ENCODE peak calls at places on chromosomes 2 and 18, in nine cellular contexts. K, V, X, S, I, H, Q, N and F are unnamed samples.

GRCh38 chr18:12839057-12839525 is 44.9 kb downstream of the PTPN2 start:
- DNase-seq in H (no peak), X (no peak), S (no peak), N (no peak), I (no peak), V (no peak), Q (no peak), K (peak), F (no peak)

GRCh38 chr2:112579280-112579679 is 5.1 kb upstream of the CHCHD5 start:
- DNase-seq in Q (no peak), X (no peak), N (peak), V (no peak), S (no peak), I (peak), H (no peak), K (peak), F (peak)

GRCh38 chr2:215567504-215567903 is 131.6 kb upstream of the FN1 start:
- DNase-seq in V (no peak), I (no peak), S (no peak), Q (no peak), H (no peak), N (no peak), K (no peak), X (no peak), F (no peak)

GRCh38 chr2:60168247-60168646 is 385.2 kb downstream of the BCL11A start:
- DNase-seq in K (no peak), V (no peak), N (no peak), I (no peak), H (no peak), Q (no peak), X (no peak), S (no peak), F (no peak)

GRCh38 chr18:59022167-59022945 is 117.3 kb upstream of the SEC11C start:
- DNase-seq in N (no peak), S (no peak), V (no peak), Q (no peak), X (no peak), K (no peak), H (peak), I (no peak), F (peak)

GRCh38 chr18:49662506-49662905 is 100.6 kb downstream of the LIPG start:
- DNase-seq in V (no peak), S (no peak), X (no peak), H (no peak), K (no peak), I (no peak), N (no peak), Q (no peak), F (no peak)

GRCh38 chr2:220293966-220294365 is 666.5 kb downstream of the SLC4A3 start:
- DNase-seq in V (no peak), S (no peak), N (no peak), I (no peak), H (no peak), X (no peak), Q (no peak), K (peak), F (no peak)

GRCh38 chr2:132692816-132693215 is 22.8 kb upstream of the LYPD1 start:
- DNase-seq in V (no peak), I (no peak), K (no peak), X (no peak), S (no peak), Q (no peak), N (no peak), H (no peak), F (no peak)

GRCh38 chr2:12169060-12169406 is 422.6 kb downstream of the LPIN1 start:
- DNase-seq in V (no peak), Q (peak), N (no peak), S (no peak), K (peak), X (no peak), H (no peak), I (peak), F (no peak)

GRCh38 chr2:6896930-6897759 is 19.6 kb downstream of the RSAD2 start:
- DNase-seq in X (peak), N (no peak), V (no peak), H (no peak), K (peak), Q (peak), I (peak), S (no peak), F (no peak)

GRCh38 chr2:12083713-12084420 is 337.4 kb downstream of the LPIN1 start:
- DNase-seq in N (no peak), S (no peak), I (peak), H (no peak), X (no peak), K (no peak), V (no peak), Q (no peak), F (no peak)

GRCh38 chr2:172380436-172381274 is 46.7 kb upstream of the ITGA6 start:
- DNase-seq in K (no peak), X (no peak), V (no peak), Q (no peak), N (no peak), I (no peak), H (no peak), S (no peak), F (no peak)

GRCh38 chr18:9102391-9103216 is at the start of gene NDUFV2:
- DNase-seq in I (peak), Q (peak), X (peak), V (peak), S (peak), H (peak), K (peak), N (peak), F (peak)

GRCh38 chr2:27225526-27225925 is 8.4 kb downstream of the CAD start:
- DNase-seq in X (no peak), K (no peak), I (no peak), V (no peak), H (no peak), Q (no peak), N (no peak), S (no peak), F (no peak)

GRCh38 chr18:76958692-76959341 is 136.5 kb downstream of the ZNF236 start:
- DNase-seq in N (no peak), Q (peak), S (no peak), K (no peak), H (no peak), X (no peak), V (peak), I (peak), F (no peak)

GRCh38 chr2:174603280-174603679 is 5.7 kb upstream of the WIPF1 start:
- DNase-seq in K (peak), N (no peak), I (peak), Q (peak), H (peak), X (no peak), S (no peak), V (peak), F (no peak)

GRCh38 chr18:12317664-12318333 is 9.8 kb downstream of the TUBB6 start:
- DNase-seq in N (no peak), Q (no peak), K (no peak), I (peak), H (no peak), V (no peak), S (no peak), X (no peak), F (no peak)

GRCh38 chr18:70553961-70554325 is 265.1 kb downstream of the SOCS6 start:
- DNase-seq in K (no peak), I (no peak), H (no peak), X (no peak), V (no peak), Q (no peak), N (no peak), S (no peak), F (no peak)

GRCh38 chr2:43460611-43461396 is 135.0 kb downstream of the THADA start:
- DNase-seq in Q (no peak), S (no peak), I (peak), V (no peak), X (no peak), N (no peak), H (no peak), K (no peak), F (no peak)

GRCh38 chr2:50951416-50951815 is 80.5 kb downstream of the NRXN1 start:
- DNase-seq in I (peak), H (no peak), V (no peak), S (no peak), N (no peak), K (peak), Q (no peak), X (no peak), F (no peak)

GRCh38 chr2:129801575-129801974 is 177.9 kb upstream of the RAB6C start:
- DNase-seq in Q (no peak), S (no peak), V (no peak), X (no peak), H (no peak), I (peak), K (peak), N (no peak), F (no peak)

GRCh38 chr2:230944123-230944653 is 19.1 kb upstream of the GPR55 start:
- DNase-seq in Q (no peak), N (no peak), K (no peak), I (no peak), H (no peak), V (no peak), X (no peak), S (no peak), F (no peak)

GRCh38 chr2:151423760-151424159 is 14.1 kb downstream of the RIF1 start:
- DNase-seq in I (peak), X (no peak), Q (no peak), H (no peak), S (no peak), N (no peak), K (no peak), V (no peak), F (no peak)

GRCh38 chr2:113183264-113183663 is 9.5 kb downstream of the PSD4 start:
- DNase-seq in N (no peak), V (no peak), X (no peak), S (no peak), K (no peak), I (no peak), H (peak), Q (no peak), F (no peak)

GRCh38 chr2:190648289-190649034 is 421 bp upstream of the NAB1 start:
- DNase-seq in X (peak), K (peak), I (peak), Q (peak), S (peak), H (peak), V (peak), N (peak), F (no peak)

GRCh38 chr2:8171608-8172007 is 510.2 kb upstream of the ID2 start:
- DNase-seq in H (no peak), N (no peak), S (no peak), K (no peak), Q (peak), I (peak), V (no peak), X (no peak), F (no peak)

GRCh38 chr2:64143154-64144056 is 815 bp downstream of the PELI1 start:
- DNase-seq in I (peak), K (peak), Q (peak), X (peak), N (no peak), S (peak), V (peak), H (no peak), F (no peak)

GRCh38 chr2:236691799-236692167 is 122.2 kb downstream of the ACKR3 start:
- DNase-seq in V (no peak), K (peak), I (no peak), Q (no peak), S (no peak), H (peak), N (no peak), X (no peak), F (no peak)

GRCh38 chr2:216717907-216718615 is 22.7 kb upstream of the IGFBP5 start:
- DNase-seq in S (no peak), K (no peak), V (no peak), N (no peak), Q (no peak), H (no peak), I (no peak), X (no peak), F (no peak)

GRCh38 chr18:58682429-58683069 is 11.3 kb downstream of the MALT1 start:
- DNase-seq in I (peak), K (peak), H (no peak), Q (peak), S (no peak), V (peak), N (peak), X (no peak), F (peak)

GRCh38 chr2:137928547-137929503 is 35.4 kb upstream of the HNMT start:
- DNase-seq in H (no peak), Q (no peak), S (no peak), K (peak), I (peak), V (no peak), N (no peak), X (no peak), F (no peak)

GRCh38 chr2:71607490-71607889 is 154.1 kb downstream of the DYSF start:
- DNase-seq in X (no peak), K (no peak), Q (peak), H (peak), V (peak), I (no peak), N (no peak), S (peak), F (no peak)

GRCh38 chr18:8706545-8706980 is 1.2 kb downstream of the MTCL1 start:
- DNase-seq in N (no peak), I (no peak), S (no peak), X (peak), H (no peak), V (peak), K (no peak), Q (no peak), F (no peak)

GRCh38 chr2:224638338-224638823 is 53.2 kb upstream of the CUL3 start:
- DNase-seq in I (no peak), N (no peak), K (no peak), S (no peak), V (no peak), H (no peak), X (no peak), Q (no peak), F (no peak)

GRCh38 chr2:127661072-127661618 is 14.2 kb downstream of the LIMS2 start:
- DNase-seq in S (peak), K (no peak), I (peak), V (no peak), H (peak), N (no peak), Q (peak), X (no peak), F (no peak)

GRCh38 chr2:46095821-46096220 is 201.4 kb upstream of the EPAS1 start:
- DNase-seq in H (no peak), S (no peak), I (peak), Q (no peak), V (no peak), X (no peak), N (no peak), K (no peak), F (no peak)

GRCh38 chr2:151302879-151303278 is 13.4 kb upstream of the NMI start:
- DNase-seq in I (peak), H (no peak), V (no peak), N (peak), X (peak), K (peak), Q (peak), S (no peak), F (peak)

GRCh38 chr2:61356261-61356957 is 114.5 kb downstream of the USP34 start:
- DNase-seq in V (no peak), X (no peak), Q (peak), S (peak), N (no peak), H (no peak), I (no peak), K (peak), F (no peak)

GRCh38 chr2:85588218-85589044 is 4.2 kb downstream of the VAMP5 start:
- DNase-seq in I (no peak), N (no peak), Q (no peak), V (no peak), K (no peak), S (no peak), H (no peak), X (peak), F (no peak)
- H3K4me3 ChIP-seq in I (no peak), N (no peak), Q (no peak), V (no peak), K (no peak), S (no peak), H (no peak), X (no peak), F (no peak)

GRCh38 chr2:101401906-101402305 is 14.6 kb upstream of the CREG2 start:
- DNase-seq in S (no peak), X (no peak), Q (no peak), H (no peak), I (no peak), N (no peak), K (no peak), V (no peak), F (no peak)
- TF ChIP-seq CTCF in S (no peak), X (peak), Q (no peak), H (no peak), I (no peak), N (peak), K (peak), V (no peak), F (no peak)

DNA sequence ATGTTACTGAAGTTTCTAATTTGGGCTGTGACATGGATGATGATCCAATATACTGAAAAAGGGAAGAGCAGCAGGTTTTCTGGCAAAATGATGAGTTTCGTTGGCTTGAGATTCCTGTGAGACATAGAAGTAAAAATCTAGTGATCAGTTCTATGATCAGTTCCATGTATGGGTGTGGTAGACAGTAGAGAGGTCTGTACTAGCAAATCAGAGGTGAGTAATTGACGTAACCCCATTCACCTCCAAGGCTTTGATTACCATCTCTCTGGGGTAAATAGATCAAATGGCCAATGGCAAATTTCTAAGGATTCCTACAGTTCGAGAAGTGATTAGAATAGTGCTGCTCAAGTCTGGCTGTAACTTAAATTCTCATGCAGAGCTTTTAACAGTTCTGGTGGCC is 6.4 kb downstream of the ITGA4 start:
- DNase-seq in S (no peak), H (no peak), I (no peak), V (no peak), Q (no peak), N (no peak), K (no peak), X (no peak), F (no peak)
- H3K4me3 ChIP-seq in S (no peak), H (no peak), I (no peak), V (no peak), Q (no peak), N (no peak), K (no peak), X (no peak), F (no peak)

DNA sequence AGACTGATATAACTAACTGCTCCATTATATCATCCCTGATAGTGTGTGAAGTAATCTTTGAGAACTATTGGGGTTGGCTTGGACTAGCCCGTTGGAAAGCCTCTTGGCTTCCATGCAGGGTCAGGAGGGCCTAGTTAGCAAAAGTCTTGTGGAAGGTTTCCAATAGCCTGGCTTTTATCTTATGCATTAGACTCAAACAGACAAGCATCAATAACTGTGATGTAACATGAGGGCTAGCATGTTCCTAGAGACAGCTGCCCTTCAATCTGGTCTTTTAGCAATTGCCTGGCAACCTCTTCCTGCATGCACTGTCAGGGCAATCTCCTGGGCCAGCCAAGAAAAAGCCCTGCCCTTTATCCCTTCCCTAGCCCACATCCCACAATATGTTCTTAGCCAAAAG is 18.2 kb downstream of the SLC8A1 start:
- DNase-seq in X (no peak), N (no peak), I (no peak), V (no peak), S (no peak), H (no peak), Q (no peak), K (no peak), F (no peak)
- TF ChIP-seq CTCF in X (no peak), N (no peak), I (no peak), V (no peak), S (no peak), H (no peak), Q (no peak), K (no peak), F (no peak)

GRCh38 chr2:184598313-184599053 is at the start of gene ZNF804A:
- DNase-seq in Q (peak), N (no peak), S (peak), K (peak), I (peak), V (peak), H (peak), X (peak), F (no peak)

GRCh38 chr2:184596819-184597411 is 1.4 kb upstream of the ZNF804A start:
- DNase-seq in X (no peak), I (peak), Q (no peak), S (no peak), N (peak), V (no peak), H (no peak), K (peak), F (no peak)

GRCh38 chr2:184599054-184599874 is 935 bp downstream of the ZNF804A start:
- DNase-seq in K (no peak), X (no peak), I (peak), V (no peak), Q (no peak), S (no peak), H (no peak), N (no peak), F (no peak)

GRCh38 chr2:184597571-184597980 is 753 bp upstream of the ZNF804A start:
- DNase-seq in Q (no peak), S (peak), I (peak), V (no peak), K (peak), X (no peak), H (no peak), N (no peak), F (no peak)

GRCh38 chr2:184597996-184598312 is 375 bp upstream of the ZNF804A start:
- DNase-seq in Q (no peak), I (no peak), V (no peak), K (no peak), H (no peak), N (no peak), S (no peak), X (no peak), F (no peak)
- H3K4me3 ChIP-seq in Q (peak), I (peak), V (peak), K (peak), H (peak), N (peak), S (peak), X (peak), F (peak)